ENCODE peak calls at places on chromosomes 13 and 19, in eight cellular contexts. One of them, this sample, is unnamed.

GRCh38 chr13:74889321-74889720 is 592.6 kb downstream of the TBC1D4 start:
- DNase-seq in T follicular helper cell: no peak
- DNase-seq in cerebellar nuclear complex: no peak
- DNase-seq in stimulated activated CD8-positive, alpha-beta memory T cell treated with anti-CD3 and anti-CD28 coated beads, Interleukin-15, amount 100 ng/mL, for 24 hours: no peak
- DNase-seq in HTR-8/SVneo: no peak
- DNase-seq in AG04449: no peak
- DNase-seq in uterus: no peak
- DNase-seq in GM13976: no peak
- DNase-seq in this sample: no peak

GRCh38 chr13:94419304-94419943 is 60.1 kb downstream of the DCT start:
- DNase-seq in T follicular helper cell: no peak
- DNase-seq in cerebellar nuclear complex: no peak
- DNase-seq in stimulated activated CD8-positive, alpha-beta memory T cell treated with anti-CD3 and anti-CD28 coated beads, Interleukin-15, amount 100 ng/mL, for 24 hours: no peak
- DNase-seq in HTR-8/SVneo: no peak
- DNase-seq in AG04449: no peak
- DNase-seq in uterus: no peak
- DNase-seq in GM13976: no peak
- DNase-seq in this sample: peak; percentile 14

GRCh38 chr13:113455384-113455783 is 2.1 kb upstream of the ADPRHL1 start:
- DNase-seq in T follicular helper cell: no peak
- DNase-seq in cerebellar nuclear complex: no peak
- DNase-seq in stimulated activated CD8-positive, alpha-beta memory T cell treated with anti-CD3 and anti-CD28 coated beads, Interleukin-15, amount 100 ng/mL, for 24 hours: no peak
- DNase-seq in HTR-8/SVneo: no peak
- DNase-seq in AG04449: no peak
- DNase-seq in uterus: no peak
- DNase-seq in GM13976: no peak
- DNase-seq in this sample: no peak

GRCh38 chr13:72144625-72145024 is 277.6 kb upstream of the DACH1 start:
- DNase-seq in T follicular helper cell: no peak
- DNase-seq in cerebellar nuclear complex: no peak
- DNase-seq in stimulated activated CD8-positive, alpha-beta memory T cell treated with anti-CD3 and anti-CD28 coated beads, Interleukin-15, amount 100 ng/mL, for 24 hours: no peak
- DNase-seq in HTR-8/SVneo: no peak
- DNase-seq in AG04449: no peak
- DNase-seq in uterus: no peak
- DNase-seq in GM13976: no peak
- DNase-seq in this sample: no peak

GRCh38 chr19:44640518-44640917 is 3.2 kb upstream of the PVR start:
- DNase-seq in T follicular helper cell: no peak
- DNase-seq in cerebellar nuclear complex: no peak
- DNase-seq in stimulated activated CD8-positive, alpha-beta memory T cell treated with anti-CD3 and anti-CD28 coated beads, Interleukin-15, amount 100 ng/mL, for 24 hours: no peak
- DNase-seq in HTR-8/SVneo: no peak
- DNase-seq in AG04449: no peak
- DNase-seq in uterus: no peak
- DNase-seq in GM13976: no peak
- DNase-seq in this sample: no peak

GRCh38 chr13:94140027-94140426 is 339.5 kb downstream of the DCT start:
- DNase-seq in T follicular helper cell: no peak
- DNase-seq in cerebellar nuclear complex: no peak
- DNase-seq in stimulated activated CD8-positive, alpha-beta memory T cell treated with anti-CD3 and anti-CD28 coated beads, Interleukin-15, amount 100 ng/mL, for 24 hours: no peak
- DNase-seq in HTR-8/SVneo: no peak
- DNase-seq in AG04449: no peak
- DNase-seq in uterus: no peak
- DNase-seq in GM13976: no peak
- DNase-seq in this sample: no peak

GRCh38 chr19:3162418-3163229 is 15.9 kb upstream of the S1PR4 start:
- DNase-seq in T follicular helper cell: no peak
- DNase-seq in cerebellar nuclear complex: no peak
- DNase-seq in stimulated activated CD8-positive, alpha-beta memory T cell treated with anti-CD3 and anti-CD28 coated beads, Interleukin-15, amount 100 ng/mL, for 24 hours: no peak
- DNase-seq in HTR-8/SVneo: no peak
- DNase-seq in AG04449: no peak
- DNase-seq in uterus: no peak
- DNase-seq in GM13976: no peak
- DNase-seq in this sample: peak; percentile 39

GRCh38 chr13:90533866-90534265 is 813.6 kb upstream of the MIR17HG start:
- DNase-seq in T follicular helper cell: no peak
- DNase-seq in cerebellar nuclear complex: no peak
- DNase-seq in stimulated activated CD8-positive, alpha-beta memory T cell treated with anti-CD3 and anti-CD28 coated beads, Interleukin-15, amount 100 ng/mL, for 24 hours: no peak
- DNase-seq in HTR-8/SVneo: no peak
- DNase-seq in AG04449: no peak
- DNase-seq in uterus: no peak
- DNase-seq in GM13976: no peak
- DNase-seq in this sample: no peak

GRCh38 chr19:58338336-58338735 is 11.5 kb downstream of the ZSCAN22 start:
- DNase-seq in T follicular helper cell: no peak
- DNase-seq in cerebellar nuclear complex: no peak
- DNase-seq in stimulated activated CD8-positive, alpha-beta memory T cell treated with anti-CD3 and anti-CD28 coated beads, Interleukin-15, amount 100 ng/mL, for 24 hours: no peak
- DNase-seq in HTR-8/SVneo: no peak
- DNase-seq in AG04449: no peak
- DNase-seq in uterus: no peak
- DNase-seq in GM13976: no peak
- DNase-seq in this sample: no peak

GRCh38 chr19:2167896-2168618 is 4.3 kb downstream of the DOT1L start:
- DNase-seq in T follicular helper cell: no peak
- DNase-seq in cerebellar nuclear complex: no peak
- DNase-seq in stimulated activated CD8-positive, alpha-beta memory T cell treated with anti-CD3 and anti-CD28 coated beads, Interleukin-15, amount 100 ng/mL, for 24 hours: no peak
- DNase-seq in HTR-8/SVneo: no peak
- DNase-seq in AG04449: no peak
- DNase-seq in uterus: peak; percentile 59
- DNase-seq in GM13976: peak; percentile 76
- DNase-seq in this sample: peak; percentile 94